ENCODE peak calls at places on chromosomes 1 and 21, in four cellular contexts. C is neural progenitor cell, P is cardiac fibroblast, D is right cardiac atrium. F is an unnamed sample.

GRCh38 chr21:45306832-45307571 is 19.3 kb upstream of the POFUT2 start:
- DNase-seq in D (peak), P (peak), C (peak), F (peak)

GRCh38 chr1:246037832-246038231 is 469.2 kb downstream of the SMYD3 start:
- DNase-seq in D (no peak), C (no peak), P (no peak), F (no peak)

GRCh38 chr1:2611034-2611501 is 21.7 kb downstream of the MMEL1 start:
- DNase-seq in P (peak), D (peak), C (peak), F (peak)

GRCh38 chr1:36085686-36086526 is 2.0 kb downstream of the TEKT2 start:
- DNase-seq in P (no peak), D (no peak), C (no peak), F (no peak)

GRCh38 chr1:151800830-151801229 is 4.4 kb downstream of the LINGO4 start:
- DNase-seq in D (no peak), P (no peak), C (no peak), F (no peak)

GRCh38 chr1:9278114-9278513 is 14.6 kb upstream of the SPSB1 start:
- DNase-seq in D (peak), C (no peak), P (peak), F (no peak)

GRCh38 chr1:173392895-173393654 is 84.1 kb upstream of the PRDX6 start:
- DNase-seq in D (no peak), C (no peak), P (peak), F (no peak)

GRCh38 chr1:58780586-58781452 is 3.0 kb downstream of the JUN start:
- DNase-seq in D (no peak), C (no peak), P (peak), F (no peak)

GRCh38 chr1:65429806-65430205 is 9.3 kb downstream of the LEPR start:
- DNase-seq in C (no peak), D (no peak), P (peak), F (no peak)

GRCh38 chr1:17909634-17910033 is 154.5 kb downstream of the ACTL8 start:
- DNase-seq in D (no peak), C (peak), P (peak), F (peak)

GRCh38 chr21:21730524-21730923 is 732.3 kb downstream of the NCAM2 start:
- DNase-seq in D (no peak), C (no peak), P (peak), F (no peak)

GRCh38 chr1:213070399-213070798 is 19.4 kb downstream of the RPS6KC1 start:
- DNase-seq in P (peak), D (no peak), C (no peak), F (peak)

GRCh38 chr1:10958614-10959013 is 53.8 kb upstream of the TARDBP start:
- DNase-seq in D (no peak), C (no peak), P (no peak), F (no peak)

GRCh38 chr21:15401331-15401730 is 328.5 kb upstream of the USP25 start:
- DNase-seq in C (no peak), P (no peak), D (no peak), F (peak)

GRCh38 chr1:14944471-14944981 is 209.0 kb upstream of the TMEM51 start:
- DNase-seq in P (no peak), C (no peak), D (no peak), F (no peak)

GRCh38 chr1:170669036-170669435 is 5.1 kb downstream of the PRRX1 start:
- DNase-seq in P (no peak), C (peak), D (no peak), F (no peak)

GRCh38 chr1:170669586-170670332 is 5.8 kb downstream of the PRRX1 start:
- DNase-seq in P (no peak), C (no peak), D (no peak), F (no peak)

GRCh38 chr1:170666661-170667060 is 2.7 kb downstream of the PRRX1 start:
- DNase-seq in C (peak), D (no peak), P (no peak), F (no peak)

GRCh38 chr1:170670751-170671628 is 7.1 kb downstream of the PRRX1 start:
- DNase-seq in C (peak), P (peak), D (peak), F (peak)

GRCh38 chr1:170668301-170668789 is 4.4 kb downstream of the PRRX1 start:
- DNase-seq in D (no peak), P (peak), C (peak), F (no peak)
- H3K4me3 ChIP-seq in D (no peak), P (peak), C (peak), F (no peak)

DNA sequence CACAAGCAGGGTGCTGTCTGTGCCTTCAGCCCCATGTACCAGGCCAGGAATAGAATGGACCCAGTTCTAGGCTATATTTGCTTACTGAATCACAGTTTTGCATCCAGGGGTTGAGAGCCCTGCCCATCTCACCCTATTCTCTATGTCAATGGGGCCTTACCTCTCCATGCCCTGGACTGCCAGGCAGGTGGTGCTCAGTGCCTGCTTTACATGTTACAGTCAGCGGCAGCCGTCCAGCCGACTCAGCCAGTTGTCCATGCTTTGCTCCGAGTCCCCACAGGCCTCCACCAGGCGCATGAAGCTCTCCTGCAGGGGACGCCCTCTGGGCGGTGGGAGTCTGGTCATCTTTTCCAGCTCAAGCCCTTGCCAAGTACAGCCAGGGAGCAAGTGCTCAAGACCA is 12.2 kb upstream of the FAM167B start:
- DNase-seq in D (no peak), P (no peak), C (no peak), F (peak)
- H3K4me3 ChIP-seq in D (no peak), P (no peak), C (no peak), F (no peak)

DNA sequence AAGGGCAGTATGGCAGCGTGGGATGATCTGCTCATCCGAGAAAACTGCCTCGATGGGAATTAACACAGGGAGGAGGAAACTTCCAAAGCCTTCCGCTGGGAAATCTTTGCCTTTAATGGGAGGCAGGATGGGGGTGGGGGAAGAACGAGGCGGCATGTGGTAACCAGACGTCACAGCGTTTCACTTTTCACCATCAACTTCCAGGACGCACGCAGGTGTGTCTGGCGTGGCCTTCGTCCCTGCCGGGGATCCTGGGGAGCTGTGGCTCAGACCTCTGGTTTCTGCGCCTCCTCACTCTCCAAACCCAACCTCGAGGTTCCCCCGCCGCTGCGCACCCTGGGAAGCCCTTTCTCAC is 282 bp downstream of the RSPH1 start:
- DNase-seq in D (no peak), C (no peak), P (peak), F (peak)
- H3K4me3 ChIP-seq in D (peak), C (peak), P (peak), F (peak)

GRCh38 chr1:158357441-158357840 is 3.7 kb downstream of the CD1E start:
- DNase-seq in C (no peak), P (no peak), D (no peak), F (no peak)

GRCh38 chr1:158366783-158367182 is 13.1 kb downstream of the CD1E start:
- DNase-seq in P (no peak), D (no peak), C (no peak), F (no peak)

GRCh38 chr1:158362501-158362900 is 8.8 kb downstream of the CD1E start:
- DNase-seq in C (no peak), P (no peak), D (no peak), F (no peak)

GRCh38 chr1:158362941-158363340 is 9.2 kb downstream of the CD1E start:
- DNase-seq in P (no peak), C (no peak), D (no peak), F (no peak)
- H3K4me3 ChIP-seq in P (no peak), C (no peak), D (no peak), F (no peak)

GRCh38 chr1:53328490-53329182 is 766 bp upstream of the LRP8 start:
- DNase-seq in D (no peak), C (peak), P (no peak), F (no peak)
- H3K4me3 ChIP-seq in D (peak), C (peak), P (peak), F (no peak)